ENCODE peak calls at places on chromosomes 12 and 14, in seven cellular contexts. V is foreskin fibroblast; X is frontal cortex; G is naive thymus-derived CD8-positive, alpha-beta T cell; P is COR-L47; A is COLO829; L is tibial nerve. D is an unnamed sample.

GRCh38 chr12:95336387-95337067 is 118.9 kb downstream of the VEZT start:
- DNase-seq in V (peak), X (peak), G (no peak), P (peak), A (peak), L (peak), D (peak)

GRCh38 chr12:101021911-101022388 is 188.1 kb downstream of the SLC5A8 start:
- DNase-seq in V (peak), X (no peak), G (no peak), P (no peak), A (peak), L (no peak), D (peak)

GRCh38 chr14:106417224-106418049 is 891.1 kb downstream of the TMEM121 start:
- DNase-seq in V (no peak), X (no peak), G (peak), P (peak), A (no peak), L (peak), D (no peak)

GRCh38 chr14:36767603-36768281 is 106.1 kb downstream of the PAX9 start:
- DNase-seq in V (no peak), X (no peak), G (no peak), P (peak), A (no peak), L (no peak), D (no peak)

GRCh38 chr12:113306382-113306781 is 28.5 kb downstream of the SLC8B1 start:
- DNase-seq in V (no peak), X (no peak), G (no peak), P (no peak), A (no peak), L (no peak), D (no peak)

GRCh38 chr12:54304187-54304810 is 3.5 kb upstream of the NFE2 start:
- DNase-seq in V (no peak), X (no peak), G (no peak), P (no peak), A (no peak), L (peak), D (no peak)

GRCh38 chr12:19894803-19895202 is 455.5 kb downstream of the AEBP2 start:
- DNase-seq in V (no peak), X (no peak), G (no peak), P (no peak), A (peak), L (no peak), D (no peak)

GRCh38 chr12:24596768-24597388 is 352.0 kb downstream of the BCAT1 start:
- DNase-seq in V (no peak), X (peak), G (no peak), P (no peak), A (peak), L (no peak), D (no peak)

GRCh38 chr12:5473076-5473475 is 41.2 kb downstream of the NTF3 start:
- DNase-seq in V (no peak), X (no peak), G (no peak), P (no peak), A (no peak), L (no peak), D (no peak)

GRCh38 chr12:109677323-109677722 is 36.3 kb upstream of the FAM222A start:
- DNase-seq in V (no peak), X (no peak), G (no peak), P (peak), A (no peak), L (no peak), D (no peak)

GRCh38 chr12:10031771-10032175 is 1.3 kb downstream of the CLEC9A start:
- DNase-seq in V (peak), X (no peak), G (no peak), P (no peak), A (peak), L (no peak), D (peak)

GRCh38 chr14:103372552-103373304 is 12.5 kb upstream of the MARK3 start:
- DNase-seq in V (peak), X (no peak), G (no peak), P (no peak), A (peak), L (no peak), D (peak)

D was measured in stromal cell of bone marrow.